ENCODE peak calls at places on chromosomes 7 and 10, in ten cellular contexts. E is head of caudate nucleus; V is Right ventricle myocardium superior; H is naive thymus-derived CD8-positive, alpha-beta T cell; R is nephron progenitor cell; S is stimulated activated CD4-positive, alpha-beta T cell treated with anti-CD3 and anti-CD28 coated beads, Interleukin-12 subunit alpha, Interleukin-12 subunit beta, amount 100 ng/mL, for 24 hours; U is stromal cell of bone marrow; Q is RPMI8226; Z is HEK293T; A is T-helper 2 cell. D is an unnamed sample.

GRCh38 chr7:53661645-53662217 is 626.3 kb downstream of the POM121L12 start:
- DNase-seq in E (no peak), V (no peak), H (no peak), R (no peak), S (no peak), U (no peak), Q (no peak), Z (no peak), A (no peak), D (no peak)

GRCh38 chr7:103592844-103593243 is 146.8 kb upstream of the SLC26A5 start:
- DNase-seq in E (no peak), V (no peak), H (no peak), R (no peak), S (no peak), U (no peak), Q (no peak), Z (no peak), A (no peak), D (no peak)

GRCh38 chr7:1065263-1066260 is 21.2 kb downstream of the GPR146 start:
- DNase-seq in E (peak), V (peak), H (peak), R (peak), S (peak), U (peak), Q (peak), Z (peak), A (peak), D (no peak)

GRCh38 chr10:62047960-62048383 is 146.5 kb downstream of the ARID5B start:
- DNase-seq in E (no peak), V (no peak), H (no peak), R (no peak), S (no peak), U (no peak), Q (no peak), Z (no peak), A (peak), D (no peak)

GRCh38 chr10:128534686-128535085 is 408.5 kb upstream of the MKI67 start:
- DNase-seq in E (no peak), V (no peak), H (no peak), R (no peak), S (no peak), U (no peak), Q (no peak), Z (no peak), A (no peak), D (no peak)

GRCh38 chr10:90930971-90931841 is 10.3 kb upstream of the ANKRD1 start:
- DNase-seq in E (no peak), V (peak), H (no peak), R (peak), S (no peak), U (peak), Q (no peak), Z (peak), A (no peak), D (peak)

GRCh38 chr10:12279281-12279680 is 70.1 kb upstream of the CAMK1D start:
- DNase-seq in E (no peak), V (no peak), H (no peak), R (no peak), S (no peak), U (no peak), Q (no peak), Z (no peak), A (no peak), D (no peak)

GRCh38 chr10:82796510-82796909 is 921.5 kb downstream of the NRG3 start:
- DNase-seq in E (no peak), V (no peak), H (no peak), R (no peak), S (no peak), U (no peak), Q (no peak), Z (no peak), A (no peak), D (no peak)

GRCh38 chr10:29734980-29735627 is 100.3 kb upstream of the SVIL start:
- DNase-seq in E (peak), V (peak), H (peak), R (peak), S (peak), U (no peak), Q (peak), Z (peak), A (peak), D (no peak)

GRCh38 chr10:79438021-79438698 is 7.3 kb downstream of the ZCCHC24 start:
- DNase-seq in E (peak), V (no peak), H (no peak), R (no peak), S (no peak), U (no peak), Q (no peak), Z (no peak), A (no peak), D (no peak)

GRCh38 chr10:46215426-46215825 is 71.4 kb upstream of the ANTXRL start:
- DNase-seq in E (no peak), V (no peak), H (no peak), R (no peak), S (no peak), U (no peak), Q (no peak), Z (no peak), A (no peak), D (no peak)

GRCh38 chr10:78332013-78332412 is 298.4 kb downstream of the RPS24 start:
- DNase-seq in E (no peak), V (no peak), H (no peak), R (no peak), S (no peak), U (no peak), Q (no peak), Z (no peak), A (no peak), D (no peak)

GRCh38 chr7:90262438-90262837 is 17.5 kb downstream of the CFAP69 start:
- DNase-seq in E (no peak), V (no peak), H (no peak), R (no peak), S (no peak), U (no peak), Q (peak), Z (peak), A (peak), D (no peak)

GRCh38 chr10:98295907-98296306 is 27.9 kb upstream of the LOXL4 start:
- DNase-seq in E (no peak), V (no peak), H (no peak), R (peak), S (no peak), U (no peak), Q (no peak), Z (no peak), A (no peak), D (no peak)

D was measured in astrocyte of the cerebellum.